ENCODE peak calls at places on chromosomes 4 and X, in four cellular contexts. One of them, this sample, is unnamed.
A peak's percentile ranks its signal among the peaks of the same experiment; 100 is the strongest.

GRCh38 chr4:52103314-52103713 is 52.2 kb downstream of the SPATA18 start:
- DNase-seq in heart right ventricle: no peak
- DNase-seq in ovary: no peak
- DNase-seq in cardiac muscle cell: peak; percentile 49
- DNase-seq in this sample: peak; percentile 13

GRCh38 chr4:105140684-105141490 is 5.8 kb upstream of the TET2 start:
- DNase-seq in heart right ventricle: no peak
- DNase-seq in ovary: no peak
- DNase-seq in cardiac muscle cell: peak; percentile 38
- DNase-seq in this sample: no peak

GRCh38 chr4:138110815-138111214 is 131.3 kb downstream of the SLC7A11 start:
- DNase-seq in heart right ventricle: no peak
- DNase-seq in ovary: no peak
- DNase-seq in cardiac muscle cell: peak; percentile 5
- DNase-seq in this sample: no peak

GRCh38 chrX:1360171-1360570 is 23.6 kb downstream of the IL3RA start:
- DNase-seq in heart right ventricle: no peak
- DNase-seq in ovary: no peak
- DNase-seq in cardiac muscle cell: no peak
- DNase-seq in this sample: no peak

GRCh38 chr4:112649055-112649408 is 12.1 kb downstream of the LARP7 start:
- DNase-seq in heart right ventricle: no peak
- DNase-seq in ovary: no peak
- DNase-seq in cardiac muscle cell: no peak
- DNase-seq in this sample: no peak

GRCh38 chrX:150767045-150767395 is 73.8 kb downstream of the MTMR1 start:
- DNase-seq in heart right ventricle: peak; percentile 23
- DNase-seq in ovary: no peak
- DNase-seq in cardiac muscle cell: peak; percentile 73
- DNase-seq in this sample: no peak

GRCh38 chr4:87521757-87522374 is 7.3 kb downstream of the SPARCL1 start:
- DNase-seq in heart right ventricle: no peak
- DNase-seq in ovary: no peak
- DNase-seq in cardiac muscle cell: no peak
- DNase-seq in this sample: no peak

GRCh38 chrX:153414838-153415552 is 3.7 kb downstream of the ZFP92 start:
- DNase-seq in heart right ventricle: peak; percentile 35
- DNase-seq in ovary: no peak
- DNase-seq in cardiac muscle cell: peak; percentile 55
- DNase-seq in this sample: no peak

GRCh38 chrX:110327336-110327735 is 9.5 kb upstream of the AMMECR1 start:
- DNase-seq in heart right ventricle: no peak
- DNase-seq in ovary: no peak
- DNase-seq in cardiac muscle cell: no peak
- DNase-seq in this sample: no peak

GRCh38 chr4:829291-829690 is 3.4 kb upstream of the CPLX1 start:
- DNase-seq in heart right ventricle: no peak
- DNase-seq in ovary: no peak
- DNase-seq in cardiac muscle cell: no peak
- DNase-seq in this sample: no peak

GRCh38 chrX:110167952-110168451 is 149.9 kb downstream of the AMMECR1 start:
- DNase-seq in heart right ventricle: peak; percentile 14
- DNase-seq in ovary: no peak
- DNase-seq in cardiac muscle cell: peak; percentile 32
- DNase-seq in this sample: no peak

GRCh38 chr4:89067407-89067806 is 10.4 kb upstream of the FAM13A start:
- DNase-seq in heart right ventricle: no peak
- DNase-seq in ovary: no peak
- DNase-seq in cardiac muscle cell: no peak
- DNase-seq in this sample: no peak

GRCh38 chrX:72306085-72306801 is 529 bp upstream of the CITED1 start:
- DNase-seq in heart right ventricle: no peak
- DNase-seq in ovary: no peak
- DNase-seq in cardiac muscle cell: no peak
- DNase-seq in this sample: no peak

GRCh38 chrX:31435592-31435991 is 363.8 kb upstream of the FTHL17 start:
- DNase-seq in heart right ventricle: peak; percentile 10
- DNase-seq in ovary: no peak
- DNase-seq in cardiac muscle cell: peak; percentile 46
- DNase-seq in this sample: peak; percentile 43

GRCh38 chr4:8276358-8277240 is 7.0 kb downstream of the HTRA3 start:
- DNase-seq in heart right ventricle: peak; percentile 80
- DNase-seq in ovary: peak; percentile 65
- DNase-seq in cardiac muscle cell: peak; percentile 66
- DNase-seq in this sample: no peak

GRCh38 chr4:61923179-61923578 is 723.1 kb downstream of the ADGRL3 start:
- DNase-seq in heart right ventricle: no peak
- DNase-seq in ovary: no peak
- DNase-seq in cardiac muscle cell: no peak
- DNase-seq in this sample: no peak

GRCh38 chr4:87011340-87012034 is 76.7 kb downstream of the AFF1 start:
- DNase-seq in heart right ventricle: no peak
- DNase-seq in ovary: no peak
- DNase-seq in cardiac muscle cell: peak; percentile 90
- DNase-seq in this sample: no peak

GRCh38 chr4:48746608-48747374 is 33.3 kb downstream of the FRYL start:
- DNase-seq in heart right ventricle: no peak
- DNase-seq in ovary: no peak
- DNase-seq in cardiac muscle cell: no peak
- DNase-seq in this sample: no peak

GRCh38 chr4:680565-680930 is 6.2 kb downstream of the MYL5 start:
- DNase-seq in heart right ventricle: no peak
- DNase-seq in ovary: no peak
- DNase-seq in cardiac muscle cell: no peak
- DNase-seq in this sample: no peak

GRCh38 chrX:39196192-39197102 is 395.2 kb downstream of the MID1IP1 start:
- DNase-seq in heart right ventricle: no peak
- DNase-seq in ovary: no peak
- DNase-seq in cardiac muscle cell: peak; percentile 54
- DNase-seq in this sample: no peak

GRCh38 chr4:122911588-122911987 is 10.8 kb downstream of the NUDT6 start:
- DNase-seq in heart right ventricle: no peak
- DNase-seq in ovary: no peak
- DNase-seq in cardiac muscle cell: no peak
- DNase-seq in this sample: no peak

GRCh38 chr4:184762100-184762499 is 28.2 kb upstream of the CENPU start:
- DNase-seq in heart right ventricle: no peak
- DNase-seq in ovary: no peak
- DNase-seq in cardiac muscle cell: no peak
- DNase-seq in this sample: no peak

DNA sequence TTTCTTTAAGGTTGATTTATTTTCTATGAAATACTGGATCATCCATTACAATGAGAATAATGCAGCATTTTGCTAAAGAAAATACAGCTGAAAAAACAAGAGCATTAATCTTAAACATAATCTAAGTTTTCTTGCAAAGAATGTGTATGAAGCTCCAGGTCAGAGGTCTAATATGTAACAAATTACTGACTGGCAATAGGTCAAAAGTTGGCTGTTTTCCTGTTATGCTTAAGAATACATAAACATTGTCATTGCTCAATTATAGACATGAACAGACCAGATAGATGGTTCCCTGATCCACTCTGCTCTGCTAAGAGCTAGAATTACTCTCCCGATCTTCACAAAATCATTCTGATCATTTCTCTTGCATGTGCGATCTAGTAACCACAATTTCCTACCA is 718.6 kb downstream of the PDHA2 start:
- DNase-seq in heart right ventricle: no peak
- DNase-seq in ovary: no peak
- DNase-seq in cardiac muscle cell: no peak
- DNase-seq in this sample: no peak
- H3K36me3 ChIP-seq in heart right ventricle: no peaks in the 10 kb centered on the region
- H3K36me3 ChIP-seq in ovary: no peaks in the 10 kb centered on the region
- H3K36me3 ChIP-seq in cardiac muscle cell: no peaks in the 10 kb centered on the region
- H3K36me3 ChIP-seq in this sample: no peaks in the 10 kb centered on the region

GRCh38 chr4:10105920-10106319 is 10.7 kb downstream of the WDR1 start:
- DNase-seq in heart right ventricle: no peak
- DNase-seq in ovary: no peak
- DNase-seq in cardiac muscle cell: no peak
- DNase-seq in this sample: no peak

GRCh38 chr4:10108391-10108790 is 8.2 kb downstream of the WDR1 start:
- DNase-seq in heart right ventricle: no peak
- DNase-seq in ovary: no peak
- DNase-seq in cardiac muscle cell: no peak
- DNase-seq in this sample: no peak

GRCh38 chr4:10108818-10109783 is 7.5 kb downstream of the WDR1 start:
- DNase-seq in heart right ventricle: no peak
- DNase-seq in ovary: no peak
- DNase-seq in cardiac muscle cell: peak; percentile 42
- DNase-seq in this sample: no peak

GRCh38 chr4:10106421-10107039 is 10.1 kb downstream of the WDR1 start:
- DNase-seq in heart right ventricle: no peak
- DNase-seq in ovary: peak; percentile 90
- DNase-seq in cardiac muscle cell: peak; percentile 95
- DNase-seq in this sample: no peak

GRCh38 chr4:10107111-10108091 is 9.2 kb downstream of the WDR1 start:
- DNase-seq in heart right ventricle: no peak
- DNase-seq in ovary: peak; percentile 19
- DNase-seq in cardiac muscle cell: peak; percentile 56
- DNase-seq in this sample: no peak
- H3K4me1 ChIP-seq in heart right ventricle: peaks cover 90% of the 10 kb centered on the region
- H3K4me1 ChIP-seq in ovary: peaks cover 46% of the 10 kb centered on the region
- H3K4me1 ChIP-seq in cardiac muscle cell: peaks cover 71% of the 10 kb centered on the region
- H3K4me1 ChIP-seq in this sample: peaks cover 13% of the 10 kb centered on the region

GRCh38 chrX:139192386-139192961 is 338.1 kb upstream of the F9 start:
- DNase-seq in heart right ventricle: no peak
- DNase-seq in ovary: no peak
- DNase-seq in cardiac muscle cell: no peak
- DNase-seq in this sample: no peak

GRCh38 chrX:139196890-139197289 is 333.6 kb upstream of the F9 start:
- DNase-seq in heart right ventricle: no peak
- DNase-seq in ovary: no peak
- DNase-seq in cardiac muscle cell: no peak
- DNase-seq in this sample: no peak

GRCh38 chrX:139187738-139188137 is 342.8 kb upstream of the F9 start:
- DNase-seq in heart right ventricle: no peak
- DNase-seq in ovary: no peak
- DNase-seq in cardiac muscle cell: no peak
- DNase-seq in this sample: no peak

GRCh38 chrX:139194571-139195280 is 335.8 kb upstream of the F9 start:
- DNase-seq in heart right ventricle: peak; percentile 16
- DNase-seq in ovary: no peak
- DNase-seq in cardiac muscle cell: no peak
- DNase-seq in this sample: no peak

DNA sequence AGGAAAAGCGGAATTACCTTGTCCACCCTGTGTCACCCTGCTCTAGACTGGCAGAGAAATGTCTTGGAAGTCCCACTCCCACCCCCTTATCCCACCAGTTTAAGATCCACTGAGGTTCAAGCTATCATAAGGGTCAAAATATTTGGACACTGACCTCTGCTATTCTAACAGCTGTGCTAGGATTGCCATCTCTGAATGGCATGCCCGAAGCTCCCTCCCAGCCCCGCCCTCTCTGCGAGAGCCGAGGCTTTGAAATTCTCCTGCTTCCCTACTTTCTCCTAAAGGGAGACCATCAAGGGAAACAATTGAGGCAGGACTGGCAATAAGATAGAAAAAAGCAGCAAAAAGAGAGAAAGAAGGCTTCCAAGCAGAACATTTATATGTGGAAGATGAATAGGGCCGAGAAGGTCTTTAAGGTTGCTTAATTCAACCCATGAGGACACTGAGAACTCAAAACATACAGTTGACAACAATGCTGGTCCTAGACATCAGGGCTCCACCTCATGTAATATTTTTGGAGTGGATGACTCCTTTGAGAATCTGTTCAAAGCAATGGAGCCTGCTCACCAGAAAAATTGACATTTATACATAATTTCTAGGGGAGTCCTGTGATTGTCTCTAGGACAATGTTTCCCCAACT is 338.7 kb upstream of the F9 start:
- DNase-seq in heart right ventricle: no peak
- DNase-seq in ovary: no peak
- DNase-seq in cardiac muscle cell: no peak
- DNase-seq in this sample: no peak
- H3K27me3 ChIP-seq in heart right ventricle: no peaks in the 10 kb centered on the region
- H3K27me3 ChIP-seq in ovary: no peaks in the 10 kb centered on the region
- H3K27me3 ChIP-seq in cardiac muscle cell: peaks cover 59% of the 10 kb centered on the region
- H3K27me3 ChIP-seq in this sample: peaks cover 41% of the 10 kb centered on the region

GRCh38 chrX:154802838-154803410 is 2.4 kb downstream of the MPP1 start:
- DNase-seq in heart right ventricle: no peak
- DNase-seq in ovary: no peak
- DNase-seq in cardiac muscle cell: no peak
- DNase-seq in this sample: no peak

GRCh38 chrX:154806837-154807501 is 1.7 kb upstream of the MPP1 start:
- DNase-seq in heart right ventricle: no peak
- DNase-seq in ovary: no peak
- DNase-seq in cardiac muscle cell: no peak
- DNase-seq in this sample: no peak

GRCh38 chrX:154804564-154804956 is 725 bp downstream of the MPP1 start:
- DNase-seq in heart right ventricle: no peak
- DNase-seq in ovary: no peak
- DNase-seq in cardiac muscle cell: no peak
- DNase-seq in this sample: no peak

GRCh38 chrX:154805696-154806091 is 409 bp upstream of the MPP1 start:
- DNase-seq in heart right ventricle: no peak
- DNase-seq in ovary: no peak
- DNase-seq in cardiac muscle cell: peak; percentile 51
- DNase-seq in this sample: no peak

GRCh38 chrX:154804957-154805695 is at the start of gene MPP1:
- DNase-seq in heart right ventricle: peak; percentile 82
- DNase-seq in ovary: peak; percentile 72
- DNase-seq in cardiac muscle cell: peak; percentile 85
- DNase-seq in this sample: no peak
- H3K36me3 ChIP-seq in heart right ventricle: no peaks in the 10 kb centered on the region
- H3K36me3 ChIP-seq in ovary: no peaks in the 10 kb centered on the region
- H3K36me3 ChIP-seq in cardiac muscle cell: no peaks in the 10 kb centered on the region
- H3K36me3 ChIP-seq in this sample: no peaks in the 10 kb centered on the region

GRCh38 chrX:138191998-138192397 is 519.5 kb downstream of the FGF13 start:
- DNase-seq in heart right ventricle: no peak
- DNase-seq in ovary: no peak
- DNase-seq in cardiac muscle cell: peak; percentile 1
- DNase-seq in this sample: peak; percentile 27
- H3K4me1 ChIP-seq in heart right ventricle: no peaks in the 10 kb centered on the region
- H3K4me1 ChIP-seq in ovary: no peaks in the 10 kb centered on the region
- H3K4me1 ChIP-seq in cardiac muscle cell: no peaks in the 10 kb centered on the region
- H3K4me1 ChIP-seq in this sample: no peaks in the 10 kb centered on the region

GRCh38 chr4:115229873-115230272 is 116.5 kb upstream of the NDST4 start:
- DNase-seq in heart right ventricle: no peak
- DNase-seq in ovary: no peak
- DNase-seq in cardiac muscle cell: no peak
- DNase-seq in this sample: no peak
- H3K27me3 ChIP-seq in heart right ventricle: no peaks in the 10 kb centered on the region
- H3K27me3 ChIP-seq in ovary: no peaks in the 10 kb centered on the region
- H3K27me3 ChIP-seq in cardiac muscle cell: no peaks in the 10 kb centered on the region
- H3K27me3 ChIP-seq in this sample: no peaks in the 10 kb centered on the region

This sample was measured in iPS DF 6.9.